ENCODE peak calls at places on chromosomes 7 and 10, in six cellular contexts. One of them, this sample, is unnamed.

GRCh38 chr7:138565451-138566114 is 105.5 kb downstream of the TRIM24 start:
- DNase-seq in substantia nigra: no peak
- DNase-seq in breast epithelium: no peak
- DNase-seq in cardiac muscle cell: no peak
- DNase-seq in fibroblast of lung: peak; percentile 75
- DNase-seq in upper lobe of left lung: no peak
- DNase-seq in this sample: peak; percentile 65

GRCh38 chr7:38908759-38909335 is at the start of gene VPS41:
- DNase-seq in substantia nigra: peak; percentile 43
- DNase-seq in breast epithelium: peak; percentile 73
- DNase-seq in upper lobe of left lung: peak; percentile 88
- DNase-seq in cardiac muscle cell: peak; percentile 77
- DNase-seq in fibroblast of lung: peak; percentile 69
- DNase-seq in this sample: peak; percentile 93

GRCh38 chr7:106572394-106573124 is 88.4 kb downstream of the CCDC71L start:
- DNase-seq in fibroblast of lung: no peak
- DNase-seq in breast epithelium: no peak
- DNase-seq in upper lobe of left lung: no peak
- DNase-seq in cardiac muscle cell: no peak
- DNase-seq in substantia nigra: no peak
- DNase-seq in this sample: no peak

GRCh38 chr7:81769891-81770818 is at the start of gene HGF:
- DNase-seq in breast epithelium: peak; percentile 52
- DNase-seq in upper lobe of left lung: peak; percentile 36
- DNase-seq in substantia nigra: no peak
- DNase-seq in cardiac muscle cell: peak; percentile 14
- DNase-seq in fibroblast of lung: peak; percentile 53
- DNase-seq in this sample: peak; percentile 79

GRCh38 chr10:132422931-132423813 is 26.2 kb downstream of the PWWP2B start:
- DNase-seq in breast epithelium: no peak
- DNase-seq in substantia nigra: no peak
- DNase-seq in fibroblast of lung: no peak
- DNase-seq in upper lobe of left lung: no peak
- DNase-seq in cardiac muscle cell: no peak
- DNase-seq in this sample: no peak

GRCh38 chr10:105068497-105068896 is 427.4 kb downstream of the SORCS3 start:
- DNase-seq in fibroblast of lung: peak; percentile 81
- DNase-seq in substantia nigra: no peak
- DNase-seq in cardiac muscle cell: no peak
- DNase-seq in upper lobe of left lung: no peak
- DNase-seq in breast epithelium: no peak
- DNase-seq in this sample: no peak

GRCh38 chr10:62386401-62387320 is 12.5 kb downstream of the ZNF365 start:
- DNase-seq in upper lobe of left lung: no peak
- DNase-seq in substantia nigra: no peak
- DNase-seq in breast epithelium: no peak
- DNase-seq in fibroblast of lung: peak; percentile 47
- DNase-seq in cardiac muscle cell: no peak
- DNase-seq in this sample: no peak

GRCh38 chr10:8044908-8045727 is 9.4 kb upstream of the GATA3 start:
- DNase-seq in fibroblast of lung: no peak
- DNase-seq in cardiac muscle cell: no peak
- DNase-seq in breast epithelium: no peak
- DNase-seq in upper lobe of left lung: no peak
- DNase-seq in substantia nigra: no peak
- DNase-seq in this sample: peak; percentile 82

GRCh38 chr10:101485681-101486554 is 102.1 kb downstream of the POLL start:
- DNase-seq in upper lobe of left lung: no peak
- DNase-seq in breast epithelium: no peak
- DNase-seq in fibroblast of lung: no peak
- DNase-seq in substantia nigra: peak; percentile 23
- DNase-seq in cardiac muscle cell: no peak
- DNase-seq in this sample: peak; percentile 67

GRCh38 chr10:12849351-12850181 is 151.9 kb downstream of the CCDC3 start:
- DNase-seq in upper lobe of left lung: no peak
- DNase-seq in breast epithelium: no peak
- DNase-seq in cardiac muscle cell: no peak
- DNase-seq in fibroblast of lung: no peak
- DNase-seq in substantia nigra: no peak
- DNase-seq in this sample: no peak

GRCh38 chr10:121543545-121543944 is 54.7 kb downstream of the FGFR2 start:
- DNase-seq in upper lobe of left lung: no peak
- DNase-seq in cardiac muscle cell: no peak
- DNase-seq in fibroblast of lung: no peak
- DNase-seq in substantia nigra: no peak
- DNase-seq in breast epithelium: no peak
- DNase-seq in this sample: no peak

GRCh38 chr7:140691368-140692045 is 5.0 kb upstream of the NDUFB2 start:
- DNase-seq in upper lobe of left lung: no peak
- DNase-seq in fibroblast of lung: no peak
- DNase-seq in substantia nigra: no peak
- DNase-seq in cardiac muscle cell: no peak
- DNase-seq in breast epithelium: no peak
- DNase-seq in this sample: peak; percentile 73

GRCh38 chr7:55515569-55516279 is 56.6 kb downstream of the VOPP1 start:
- DNase-seq in fibroblast of lung: no peak
- DNase-seq in substantia nigra: no peak
- DNase-seq in upper lobe of left lung: no peak
- DNase-seq in breast epithelium: no peak
- DNase-seq in cardiac muscle cell: peak; percentile 62
- DNase-seq in this sample: no peak

GRCh38 chr7:39184387-39184786 is 206.7 kb downstream of the POU6F2 start:
- DNase-seq in cardiac muscle cell: peak; percentile 25
- DNase-seq in breast epithelium: no peak
- DNase-seq in substantia nigra: no peak
- DNase-seq in upper lobe of left lung: no peak
- DNase-seq in fibroblast of lung: no peak
- DNase-seq in this sample: no peak

GRCh38 chr7:157058701-157059100 is 48.2 kb upstream of the MNX1 start:
- DNase-seq in breast epithelium: no peak
- DNase-seq in upper lobe of left lung: no peak
- DNase-seq in substantia nigra: no peak
- DNase-seq in fibroblast of lung: no peak
- DNase-seq in cardiac muscle cell: no peak
- DNase-seq in this sample: peak; percentile 25

GRCh38 chr10:60964257-60965235 is 20.6 kb upstream of the RHOBTB1 start:
- DNase-seq in fibroblast of lung: peak; percentile 86
- DNase-seq in upper lobe of left lung: peak; percentile 65
- DNase-seq in cardiac muscle cell: peak; percentile 77
- DNase-seq in substantia nigra: peak; percentile 16
- DNase-seq in breast epithelium: peak; percentile 59
- DNase-seq in this sample: peak; percentile 84

GRCh38 chr7:121398246-121398645 is 2.1 kb upstream of the FAM3C start:
- DNase-seq in cardiac muscle cell: no peak
- DNase-seq in upper lobe of left lung: no peak
- DNase-seq in fibroblast of lung: no peak
- DNase-seq in breast epithelium: no peak
- DNase-seq in substantia nigra: no peak
- DNase-seq in this sample: no peak

GRCh38 chr10:28587270-28587969 is 54.5 kb downstream of the WAC start:
- DNase-seq in breast epithelium: no peak
- DNase-seq in upper lobe of left lung: peak; percentile 39
- DNase-seq in substantia nigra: no peak
- DNase-seq in cardiac muscle cell: no peak
- DNase-seq in fibroblast of lung: peak; percentile 17
- DNase-seq in this sample: no peak

GRCh38 chr7:39827571-39827970 is 122.5 kb upstream of the CDK13 start:
- DNase-seq in upper lobe of left lung: no peak
- DNase-seq in breast epithelium: no peak
- DNase-seq in cardiac muscle cell: no peak
- DNase-seq in fibroblast of lung: no peak
- DNase-seq in substantia nigra: no peak
- DNase-seq in this sample: no peak

GRCh38 chr7:36205844-36206243 is 52.8 kb downstream of the EEPD1 start:
- DNase-seq in cardiac muscle cell: no peak
- DNase-seq in breast epithelium: no peak
- DNase-seq in upper lobe of left lung: no peak
- DNase-seq in fibroblast of lung: no peak
- DNase-seq in substantia nigra: no peak
- DNase-seq in this sample: peak; percentile 38

GRCh38 chr7:66326501-66327180 is 121.5 kb downstream of the TPST1 start:
- DNase-seq in upper lobe of left lung: no peak
- DNase-seq in breast epithelium: no peak
- DNase-seq in substantia nigra: no peak
- DNase-seq in fibroblast of lung: peak; percentile 86
- DNase-seq in cardiac muscle cell: no peak
- DNase-seq in this sample: no peak

GRCh38 chr10:62082729-62083412 is 181.4 kb downstream of the ARID5B start:
- DNase-seq in cardiac muscle cell: peak; percentile 3
- DNase-seq in breast epithelium: no peak
- DNase-seq in upper lobe of left lung: no peak
- DNase-seq in fibroblast of lung: peak; percentile 75
- DNase-seq in substantia nigra: no peak
- DNase-seq in this sample: no peak

GRCh38 chr7:33831389-33832118 is 73.8 kb upstream of the BMPER start:
- DNase-seq in upper lobe of left lung: no peak
- DNase-seq in cardiac muscle cell: no peak
- DNase-seq in fibroblast of lung: peak; percentile 51
- DNase-seq in substantia nigra: no peak
- DNase-seq in breast epithelium: no peak
- DNase-seq in this sample: no peak

DNA sequence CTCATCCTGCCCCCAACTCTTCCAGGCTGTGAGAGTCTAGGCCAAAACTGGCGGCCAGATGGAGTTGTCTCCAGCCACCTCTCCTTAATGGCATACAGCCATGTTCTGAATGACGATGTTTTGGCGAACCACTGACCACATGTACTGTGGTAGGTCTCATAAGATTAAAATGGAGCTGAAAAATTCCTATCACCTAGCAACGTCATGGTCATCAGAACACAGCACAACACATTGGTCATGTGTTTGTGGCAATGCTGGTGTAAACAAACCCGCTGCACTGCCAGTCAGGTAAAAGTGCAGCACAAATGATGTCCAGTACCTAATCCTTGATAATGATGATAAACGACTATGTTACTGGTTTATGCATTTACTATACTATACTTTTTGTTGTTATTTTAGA is 290.0 kb upstream of the MKI67 start:
- DNase-seq in fibroblast of lung: no peak
- DNase-seq in substantia nigra: no peak
- DNase-seq in cardiac muscle cell: no peak
- DNase-seq in breast epithelium: no peak
- DNase-seq in upper lobe of left lung: no peak
- DNase-seq in this sample: peak; percentile 12
- H3K27ac ChIP-seq in fibroblast of lung: no peak overlapping the region
- H3K27ac ChIP-seq in substantia nigra: no peak overlapping the region
- H3K27ac ChIP-seq in cardiac muscle cell: no peak overlapping the region
- H3K27ac ChIP-seq in breast epithelium: no peak overlapping the region
- H3K27ac ChIP-seq in upper lobe of left lung: no peak overlapping the region
- H3K27ac ChIP-seq in this sample: no peak overlapping the region

DNA sequence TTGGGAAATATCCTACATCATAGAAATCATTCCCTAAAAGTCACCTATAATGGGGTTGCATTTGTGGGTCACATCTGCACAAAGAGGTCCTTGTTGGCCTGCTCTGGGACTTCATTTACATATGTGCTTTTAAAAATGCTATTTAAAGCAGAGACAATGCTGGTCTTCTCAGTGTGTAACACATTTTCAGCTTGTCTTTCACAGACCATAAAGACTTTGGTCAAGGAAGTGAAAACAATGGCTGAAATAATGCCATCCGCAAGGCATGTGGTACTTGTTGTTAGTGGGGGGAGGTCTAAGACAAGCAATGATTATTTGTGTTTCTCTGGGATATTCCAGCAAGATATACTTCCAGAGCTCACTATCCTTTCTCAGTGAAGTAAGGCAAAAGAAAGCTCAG is 84.6 kb upstream of the PDLIM1 start:
- DNase-seq in breast epithelium: no peak
- DNase-seq in substantia nigra: no peak
- DNase-seq in fibroblast of lung: no peak
- DNase-seq in cardiac muscle cell: no peak
- DNase-seq in upper lobe of left lung: no peak
- DNase-seq in this sample: no peak
- H3K27ac ChIP-seq in breast epithelium: no peak overlapping the region
- H3K27ac ChIP-seq in substantia nigra: no peak overlapping the region
- H3K27ac ChIP-seq in fibroblast of lung: no peak overlapping the region
- H3K27ac ChIP-seq in cardiac muscle cell: no peak overlapping the region
- H3K27ac ChIP-seq in upper lobe of left lung: no peak overlapping the region
- H3K27ac ChIP-seq in this sample: no peak overlapping the region

DNA sequence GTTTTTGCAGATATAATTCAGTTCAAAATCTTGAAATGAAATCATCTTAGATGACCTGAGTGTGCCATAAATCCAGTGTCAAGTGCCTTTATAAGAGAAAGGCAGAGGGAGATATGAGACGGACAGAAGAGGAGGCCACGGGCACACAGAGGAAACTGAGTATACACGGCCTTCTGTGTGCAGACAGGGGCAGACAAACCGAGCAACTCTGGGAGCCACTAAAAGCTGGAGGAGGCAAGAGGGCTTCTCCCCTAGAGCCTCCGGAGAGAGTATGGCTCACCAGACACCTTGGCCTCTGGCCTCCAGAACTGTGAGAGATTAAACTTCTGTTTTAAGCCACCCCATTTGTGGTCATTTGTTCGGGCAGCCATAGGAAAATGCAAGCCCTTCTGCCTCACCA is 12.6 kb downstream of the TSPAN15 start:
- DNase-seq in cardiac muscle cell: no peak
- DNase-seq in substantia nigra: no peak
- DNase-seq in upper lobe of left lung: no peak
- DNase-seq in breast epithelium: no peak
- DNase-seq in fibroblast of lung: no peak
- DNase-seq in this sample: no peak
- H3K27ac ChIP-seq in cardiac muscle cell: peak overlapping the region; percentile 45
- H3K27ac ChIP-seq in substantia nigra: peak overlapping the region; percentile 75
- H3K27ac ChIP-seq in upper lobe of left lung: peak overlapping the region; percentile 67
- H3K27ac ChIP-seq in breast epithelium: peak overlapping the region; percentile 74
- H3K27ac ChIP-seq in fibroblast of lung: no peak overlapping the region
- H3K27ac ChIP-seq in this sample: no peak overlapping the region

GRCh38 chr7:133828906-133829305 is 298.2 kb upstream of the LRGUK start:
- DNase-seq in upper lobe of left lung: no peak
- DNase-seq in substantia nigra: no peak
- DNase-seq in breast epithelium: no peak
- DNase-seq in fibroblast of lung: no peak
- DNase-seq in cardiac muscle cell: no peak
- DNase-seq in this sample: no peak

GRCh38 chr7:133829336-133829897 is 297.7 kb upstream of the LRGUK start:
- DNase-seq in cardiac muscle cell: no peak
- DNase-seq in substantia nigra: no peak
- DNase-seq in upper lobe of left lung: no peak
- DNase-seq in fibroblast of lung: peak; percentile 85
- DNase-seq in breast epithelium: no peak
- DNase-seq in this sample: no peak

GRCh38 chr7:133824123-133824522 is 303.0 kb upstream of the LRGUK start:
- DNase-seq in cardiac muscle cell: no peak
- DNase-seq in substantia nigra: no peak
- DNase-seq in upper lobe of left lung: no peak
- DNase-seq in fibroblast of lung: no peak
- DNase-seq in breast epithelium: no peak
- DNase-seq in this sample: no peak

GRCh38 chr7:133827707-133828580 is 299.2 kb upstream of the LRGUK start:
- DNase-seq in substantia nigra: no peak
- DNase-seq in fibroblast of lung: peak; percentile 20
- DNase-seq in upper lobe of left lung: no peak
- DNase-seq in breast epithelium: no peak
- DNase-seq in cardiac muscle cell: peak; percentile 17
- DNase-seq in this sample: no peak

DNA sequence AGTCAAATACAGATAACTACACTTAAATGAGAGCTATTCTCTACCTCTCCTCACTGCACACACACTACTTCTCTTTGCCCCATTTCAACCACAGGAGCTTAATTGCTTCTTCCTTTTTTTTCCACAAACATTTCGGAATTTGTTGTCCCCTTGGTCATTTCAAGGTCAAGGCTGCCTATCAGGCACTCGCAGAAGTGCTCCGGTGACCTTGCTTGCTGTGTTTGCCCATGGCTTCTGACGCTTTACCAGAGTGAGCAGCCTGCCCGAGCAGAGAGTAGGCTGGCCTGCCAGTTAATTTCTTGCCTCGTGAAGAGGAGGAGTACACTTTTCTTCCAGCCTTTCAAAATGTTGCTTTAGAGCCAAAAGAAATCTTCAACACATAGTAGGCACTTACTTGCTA is 297.1 kb upstream of the LRGUK start:
- DNase-seq in breast epithelium: no peak
- DNase-seq in upper lobe of left lung: no peak
- DNase-seq in substantia nigra: no peak
- DNase-seq in fibroblast of lung: no peak
- DNase-seq in cardiac muscle cell: peak; percentile 5
- DNase-seq in this sample: no peak
- H3K27ac ChIP-seq in breast epithelium: no peak overlapping the region
- H3K27ac ChIP-seq in upper lobe of left lung: no peak overlapping the region
- H3K27ac ChIP-seq in substantia nigra: no peak overlapping the region
- H3K27ac ChIP-seq in fibroblast of lung: no peak overlapping the region
- H3K27ac ChIP-seq in cardiac muscle cell: no peak overlapping the region
- H3K27ac ChIP-seq in this sample: no peak overlapping the region